ENCODE peak calls at places on chromosomes 4 and X, in six cellular contexts. U, B, O, V, W and A are unnamed samples. For H3K9me3, the result is how much of the 10 kb centered on the place peaks cover.

GRCh38 chr4:184028571-184028996 is 123.5 kb downstream of the STOX2 start:
- DNase-seq in O (no peak), V (no peak), B (no peak), U (no peak), W (no peak), A (no peak)

GRCh38 chr4:142128529-142128928 is 492.1 kb downstream of the IL15 start:
- DNase-seq in W (no peak), B (no peak), V (no peak), U (no peak), O (no peak), A (no peak)

GRCh38 chr4:141022221-141022760 is 111.0 kb downstream of the RNF150 start:
- DNase-seq in W (no peak), V (no peak), U (no peak), O (no peak), B (no peak), A (no peak)

GRCh38 chr4:166422475-166422874 is 549.4 kb downstream of the TLL1 start:
- DNase-seq in B (no peak), U (peak), W (no peak), O (no peak), V (no peak), A (no peak)

GRCh38 chrX:16870861-16871584 is 861 bp upstream of the RBBP7 start:
- DNase-seq in U (no peak), W (peak), V (peak), B (no peak), O (no peak), A (peak)

GRCh38 chr4:105434940-105435339 is 38.9 kb downstream of the PPA2 start:
- DNase-seq in B (no peak), V (no peak), W (no peak), U (no peak), O (no peak), A (no peak)

GRCh38 chr4:73520821-73521220 is 39.3 kb downstream of the AFM start:
- DNase-seq in B (no peak), V (no peak), W (no peak), O (no peak), U (no peak), A (no peak)

GRCh38 chrX:93422693-93423092 is 250.7 kb downstream of the NAP1L3 start:
- DNase-seq in V (peak), B (no peak), W (no peak), O (no peak), U (no peak), A (no peak)

GRCh38 chr4:123559955-123560669 is 163.5 kb downstream of the SPRY1 start:
- DNase-seq in U (no peak), V (no peak), W (no peak), O (no peak), B (no peak), A (no peak)

GRCh38 chr4:147340547-147341225 is 140.2 kb upstream of the EDNRA start:
- DNase-seq in U (no peak), B (no peak), V (peak), O (no peak), W (no peak), A (no peak)

GRCh38 chr4:77921701-77922100 is 59.1 kb downstream of the MRPL1 start:
- DNase-seq in U (peak), V (no peak), W (no peak), B (no peak), O (no peak), A (no peak)

GRCh38 chrX:150544835-150545790 is 23.3 kb upstream of the MTM1 start:
- DNase-seq in U (no peak), O (no peak), W (no peak), B (no peak), V (no peak), A (no peak)

GRCh38 chr4:39042365-39042764 is 10.2 kb upstream of the TMEM156 start:
- DNase-seq in W (no peak), B (no peak), V (no peak), U (no peak), O (no peak), A (no peak)

GRCh38 chr4:67779631-67780030 is 25.4 kb upstream of the GNRHR start:
- DNase-seq in U (no peak), O (no peak), W (no peak), B (no peak), V (no peak), A (no peak)

GRCh38 chr4:123898941-123899666 is 502.5 kb downstream of the SPRY1 start:
- DNase-seq in W (no peak), B (no peak), V (no peak), U (no peak), O (no peak), A (no peak)

GRCh38 chrX:6223516-6223915 is 5.2 kb downstream of the NLGN4X start:
- DNase-seq in O (no peak), U (no peak), V (no peak), B (no peak), W (no peak), A (no peak)

GRCh38 chr4:138114434-138114833 is 127.7 kb downstream of the SLC7A11 start:
- DNase-seq in U (no peak), W (no peak), O (no peak), V (no peak), B (no peak), A (no peak)

GRCh38 chrX:129572422-129572821 is 32.4 kb downstream of the OCRL start:
- DNase-seq in O (no peak), B (no peak), W (no peak), V (no peak), U (no peak), A (no peak)

GRCh38 chrX:75746891-75747639 is 38.0 kb downstream of the MAGEE2 start:
- DNase-seq in B (peak), O (peak), W (no peak), V (peak), U (no peak), A (no peak)

GRCh38 chrX:13489451-13489850 is 80.0 kb upstream of the EGFL6 start:
- DNase-seq in B (peak), U (no peak), O (no peak), W (peak), V (no peak), A (no peak)

GRCh38 chr4:105182211-105182610 is 35.5 kb downstream of the TET2 start:
- DNase-seq in W (no peak), U (no peak), B (no peak), O (no peak), V (no peak), A (no peak)

GRCh38 chr4:155855897-155856296 is 10.2 kb downstream of the ASIC5 start:
- DNase-seq in W (no peak), U (no peak), V (no peak), B (no peak), O (no peak), A (no peak)

GRCh38 chr4:76058888-76059426 is 15.6 kb upstream of the ART3 start:
- DNase-seq in O (no peak), B (no peak), U (no peak), V (no peak), W (no peak), A (no peak)

GRCh38 chr4:112514449-112515277 is 1.3 kb downstream of the NEUROG2 start:
- DNase-seq in B (no peak), V (peak), U (no peak), O (no peak), W (no peak), A (no peak)

GRCh38 chr4:113020966-113021365 is 28.5 kb upstream of the ANK2 start:
- DNase-seq in W (no peak), V (no peak), O (no peak), B (no peak), U (no peak), A (no peak)

GRCh38 chr4:128461300-128462103 is 173.9 kb upstream of the PGRMC2 start:
- DNase-seq in B (no peak), V (no peak), O (no peak), W (no peak), U (peak), A (no peak)

GRCh38 chr4:4792516-4792915 is 66.9 kb upstream of the MSX1 start:
- DNase-seq in W (no peak), O (no peak), B (no peak), V (no peak), U (peak), A (no peak)
- H3K9me3 ChIP-seq in W (under half), O (under half), B (under half), V (under half), U (under half), A (under half)

GRCh38 chrX:145843196-145843595 is 25.6 kb downstream of the SLITRK2 start:
- DNase-seq in U (no peak), V (no peak), B (no peak), O (no peak), W (no peak), A (no peak)
- H3K9me3 ChIP-seq in U (under half), V (under half), B (under half), O (under half), W (under half), A (under half)

GRCh38 chr4:100224160-100224559 is 33.9 kb upstream of the DDIT4L start:
- DNase-seq in O (no peak), V (no peak), W (no peak), B (no peak), U (no peak), A (no peak)

DNA sequence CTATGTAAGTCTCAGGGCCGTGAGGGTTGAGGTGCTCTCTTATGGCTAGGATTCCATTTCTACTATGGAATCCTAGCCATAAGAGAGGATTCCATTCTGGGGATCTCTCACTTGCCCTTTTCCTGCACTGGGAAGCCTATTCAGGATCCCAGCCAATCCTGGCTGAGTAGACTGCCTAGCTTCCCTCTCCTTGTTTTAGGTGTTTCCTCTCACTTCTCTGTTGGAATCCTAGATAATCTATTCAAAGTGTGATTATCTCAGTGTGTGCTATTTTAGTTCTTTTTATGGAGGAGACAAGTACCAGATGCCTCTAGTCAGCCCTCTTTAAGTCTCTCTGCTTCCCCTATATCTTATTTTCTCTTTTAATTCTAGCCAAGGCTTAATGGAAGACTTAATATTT is 34.4 kb upstream of the DDIT4L start:
- DNase-seq in B (no peak), W (no peak), V (no peak), O (no peak), U (no peak), A (no peak)
- H3K9me3 ChIP-seq in B (under half), W (under half), V (under half), O (under half), U (under half), A (under half)

GRCh38 chr4:212438-213174 is 88.3 kb downstream of the ZNF718 start:
- DNase-seq in U (peak), W (peak), B (peak), O (peak), V (peak), A (no peak)

GRCh38 chr4:205097-205756 is 80.9 kb downstream of the ZNF718 start:
- DNase-seq in W (no peak), B (no peak), U (no peak), V (no peak), O (no peak), A (no peak)

GRCh38 chr4:206054-206453 is 81.8 kb downstream of the ZNF718 start:
- DNase-seq in B (no peak), O (no peak), W (no peak), V (no peak), U (no peak), A (no peak)

GRCh38 chr4:213971-214370 is 89.7 kb downstream of the ZNF718 start:
- DNase-seq in O (no peak), W (no peak), B (no peak), U (no peak), V (no peak), A (no peak)

DNA sequence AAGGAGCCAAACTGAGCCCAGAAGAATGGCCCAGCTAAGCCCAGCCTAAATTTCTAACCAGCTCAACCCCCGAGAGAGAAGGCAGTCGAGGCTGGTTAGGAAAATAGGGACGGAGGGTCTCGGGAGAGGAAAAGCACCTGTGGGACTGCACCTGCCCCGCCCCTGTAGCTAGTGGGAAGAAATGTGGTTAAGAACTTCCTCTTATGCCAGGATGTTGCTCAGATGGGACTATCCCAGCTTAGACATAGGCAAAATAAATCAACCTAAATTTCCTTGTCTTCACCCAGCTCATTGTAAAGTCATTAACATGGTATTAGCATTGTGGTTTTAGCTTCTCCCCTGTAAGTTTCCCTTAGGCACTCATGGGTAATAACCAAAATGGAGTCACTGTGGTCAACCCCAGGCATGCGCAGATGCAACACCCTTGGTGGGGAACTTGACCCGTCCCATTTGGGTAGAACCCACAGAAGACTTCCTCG is 86.8 kb downstream of the ZNF718 start:
- DNase-seq in W (no peak), V (no peak), U (no peak), O (no peak), B (no peak), A (no peak)
- H3K9me3 ChIP-seq in W (under half), V (under half), U (under half), O (under half), B (under half), A (under half)

GRCh38 chr4:172683016-172683415 is 485.6 kb upstream of the GALNT7 start:
- DNase-seq in W (no peak), B (no peak), U (no peak), O (no peak), V (no peak), A (no peak)
- H3K9me3 ChIP-seq in W (under half), B (under half), U (under half), O (under half), V (under half), A (under half)

GRCh38 chr4:110636677-110637407 is 14.0 kb upstream of the PITX2 start:
- DNase-seq in O (no peak), W (no peak), U (no peak), B (peak), V (no peak), A (no peak)
- H3K9me3 ChIP-seq in O (under half), W (under half), U (under half), B (under half), V (under half), A (under half)

GRCh38 chr4:20075479-20075878 is 176.2 kb upstream of the SLIT2 start:
- DNase-seq in B (no peak), U (no peak), O (no peak), V (no peak), W (no peak), A (no peak)
- H3K9me3 ChIP-seq in B (under half), U (under half), O (under half), V (under half), W (under half), A (under half)

GRCh38 chrX:155967653-155968052 is 29.8 kb upstream of the IL9R start:
- DNase-seq in O (no peak), V (no peak), B (no peak), U (no peak), W (no peak), A (no peak)
- H3K9me3 ChIP-seq in O (under half), V (under half), B (under half), U (under half), W (under half), A (under half)

GRCh38 chr4:147233-147632 is 22.9 kb downstream of the ZNF718 start:
- DNase-seq in B (no peak), W (no peak), V (no peak), U (no peak), O (no peak), A (no peak)
- H3K9me3 ChIP-seq in B (half or more), W (half or more), V (under half), U (under half), O (half or more), A (under half)

GRCh38 chr4:445410-445809 is 53.5 kb downstream of the ZNF721 start:
- DNase-seq in B (no peak), V (no peak), W (no peak), O (no peak), U (no peak), A (no peak)
- H3K9me3 ChIP-seq in B (half or more), V (half or more), W (half or more), O (half or more), U (under half), A (half or more)